ENCODE peak calls at places on chromosomes 16 and 17, in seven cellular contexts. E, Y, N, W, C, X and S are unnamed samples.

GRCh38 chr17:61205931-61206330 is 193.7 kb upstream of the TBX2 start:
- DNase-seq in E (no peak), Y (no peak), N (peak; percentile 13), W (no peak), C (no peak), X (no peak), S (no peak)

GRCh38 chr16:55030944-55031343 is 100.3 kb downstream of the IRX5 start:
- DNase-seq in E (no peak), Y (no peak), N (no peak), W (no peak), C (no peak), X (no peak), S (no peak)

GRCh38 chr16:30355144-30355953 is at the start of gene CD2BP2:
- DNase-seq in E (peak; percentile 92), Y (peak; percentile 98), N (peak; percentile 100), W (peak; percentile 97), C (peak; percentile 97), X (peak; percentile 98), S (peak; percentile 90)

GRCh38 chr17:68446626-68447041 is 10.7 kb downstream of the WIPI1 start:
- DNase-seq in E (no peak), Y (no peak), N (no peak), W (no peak), C (no peak), X (no peak), S (no peak)

GRCh38 chr17:76561332-76561731 is 21.5 kb downstream of the PRCD start:
- DNase-seq in E (no peak), Y (no peak), N (no peak), W (no peak), C (no peak), X (no peak), S (no peak)

GRCh38 chr17:48246623-48247022 is 139.1 kb downstream of the SNX11 start:
- DNase-seq in E (no peak), Y (no peak), N (peak; percentile 90), W (no peak), C (no peak), X (no peak), S (no peak)

GRCh38 chr17:77531641-77532040 is 390.9 kb downstream of the SEC14L1 start:
- DNase-seq in E (no peak), Y (no peak), N (no peak), W (no peak), C (no peak), X (no peak), S (no peak)

GRCh38 chr16:78298986-78299385 is 199.5 kb downstream of the WWOX start:
- DNase-seq in E (no peak), Y (no peak), N (no peak), W (peak; percentile 23), C (no peak), X (no peak), S (no peak)

GRCh38 chr16:79632289-79632688 is 31.8 kb upstream of the MAF start:
- DNase-seq in E (no peak), Y (no peak), N (peak; percentile 19), W (no peak), C (no peak), X (no peak), S (no peak)

GRCh38 chr16:64543401-64543800 is 578.5 kb downstream of the CDH11 start:
- DNase-seq in E (no peak), Y (no peak), N (no peak), W (no peak), C (no peak), X (no peak), S (no peak)

GRCh38 chr16:75000481-75001081 is 1.8 kb downstream of the ZNRF1 start:
- DNase-seq in E (no peak), Y (no peak), N (no peak), W (no peak), C (no peak), X (peak; percentile 46), S (no peak)

GRCh38 chr17:47700471-47701449 is 6.8 kb downstream of the TBKBP1 start:
- DNase-seq in E (no peak), Y (no peak), N (no peak), W (no peak), C (no peak), X (no peak), S (no peak)

GRCh38 chr17:7856081-7856791 is 1.1 kb downstream of the NAA38 start:
- DNase-seq in E (peak; percentile 52), Y (peak; percentile 41), N (no peak), W (no peak), C (peak; percentile 86), X (no peak), S (no peak)
- TF ChIP-seq POLR2A in E (no peak), Y (no peak), N (peak; percentile 1), W (no peak), C (peak; percentile 28), X (no peak), S (no peak)

GRCh38 chr17:1894753-1895339 is 65.0 kb downstream of the RPA1 start:
- DNase-seq in E (no peak), Y (no peak), N (no peak), W (peak; percentile 59), C (no peak), X (no peak), S (no peak)

GRCh38 chr17:1898332-1898731 is 68.5 kb downstream of the RPA1 start:
- DNase-seq in E (no peak), Y (no peak), N (no peak), W (no peak), C (no peak), X (no peak), S (no peak)

GRCh38 chr17:1896243-1897163 is 66.7 kb downstream of the RPA1 start:
- DNase-seq in E (no peak), Y (no peak), N (no peak), W (no peak), C (no peak), X (no peak), S (peak; percentile 40)

GRCh38 chr17:1899403-1900000 is 69.7 kb downstream of the RPA1 start:
- DNase-seq in E (no peak), Y (no peak), N (no peak), W (no peak), C (no peak), X (no peak), S (no peak)

DNA sequence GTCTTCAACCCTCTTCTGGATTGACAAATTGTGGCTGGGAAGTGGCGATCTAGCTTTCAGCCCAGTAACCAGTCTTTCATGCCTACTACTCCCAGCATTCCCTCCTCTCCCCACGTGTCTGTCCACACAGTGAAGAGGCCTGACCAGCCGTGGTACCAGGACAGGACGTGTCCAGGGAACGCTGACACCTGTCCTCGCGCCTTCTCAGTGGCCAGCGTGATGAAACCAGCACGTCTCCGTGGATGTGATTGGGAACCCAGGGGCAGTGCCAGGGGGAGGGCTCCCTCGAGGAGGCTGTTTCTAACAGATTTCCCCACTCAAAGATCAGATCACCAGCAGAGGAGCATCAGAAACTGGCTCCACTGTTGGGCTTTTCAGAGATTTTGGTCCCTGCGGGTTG is 69.1 kb downstream of the RPA1 start:
- DNase-seq in E (no peak), Y (no peak), N (no peak), W (no peak), C (no peak), X (no peak), S (no peak)
- TF ChIP-seq POLR2A in E (no peak), Y (no peak), N (no peak), W (no peak), C (no peak), X (no peak), S (no peak)

DNA sequence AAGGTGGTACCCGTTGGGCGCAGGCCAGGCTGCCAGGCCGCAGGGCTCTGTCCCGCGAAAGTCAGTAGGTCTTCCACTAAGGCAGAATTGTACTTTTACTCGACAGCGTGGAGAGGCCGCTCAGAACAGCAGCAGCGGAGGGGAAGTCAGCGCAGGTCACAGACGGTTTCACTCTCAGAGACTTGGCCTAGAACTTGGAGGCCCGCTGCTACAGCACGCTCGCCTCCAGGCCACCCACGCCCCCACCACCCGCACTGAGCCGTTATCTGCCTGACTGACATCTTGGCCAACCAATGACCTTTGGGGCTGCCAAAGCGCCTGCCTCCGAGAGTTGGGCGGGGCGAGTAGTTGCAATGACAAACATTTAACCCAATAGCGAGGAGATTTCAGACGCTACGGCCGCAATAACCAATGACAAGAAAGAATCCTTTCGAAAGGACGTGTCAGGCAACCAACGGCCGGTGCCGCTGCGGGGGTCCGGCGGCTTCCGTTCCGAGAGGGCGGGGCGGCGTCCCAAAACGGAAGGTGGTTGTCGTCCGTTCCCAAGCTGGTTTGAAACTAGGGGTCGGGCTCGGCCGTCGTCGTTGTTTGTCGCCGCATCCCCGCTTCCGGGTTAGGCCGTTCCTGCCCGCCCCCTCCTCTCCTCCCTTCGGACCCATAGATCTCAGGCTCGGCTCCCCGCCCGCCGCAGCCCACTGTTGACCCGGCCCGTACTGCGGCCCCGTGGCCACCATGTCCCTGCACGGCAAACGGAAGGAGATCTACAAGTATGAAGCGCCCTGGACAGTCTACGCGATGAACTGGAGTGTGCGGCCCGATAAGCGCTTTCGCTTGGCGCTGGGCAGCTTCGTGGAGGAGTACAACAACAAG is at the start of gene DCAF7:
- DNase-seq in E (peak; percentile 97), Y (peak; percentile 99), N (peak; percentile 100), W (peak; percentile 99), C (peak; percentile 100), X (peak; percentile 99), S (peak; percentile 97)
- TF ChIP-seq POLR2A in E (no peak), Y (no peak), N (peak; percentile 93), W (peak; percentile 59), C (peak; percentile 62), X (peak; percentile 14), S (peak; percentile 86)

DNA sequence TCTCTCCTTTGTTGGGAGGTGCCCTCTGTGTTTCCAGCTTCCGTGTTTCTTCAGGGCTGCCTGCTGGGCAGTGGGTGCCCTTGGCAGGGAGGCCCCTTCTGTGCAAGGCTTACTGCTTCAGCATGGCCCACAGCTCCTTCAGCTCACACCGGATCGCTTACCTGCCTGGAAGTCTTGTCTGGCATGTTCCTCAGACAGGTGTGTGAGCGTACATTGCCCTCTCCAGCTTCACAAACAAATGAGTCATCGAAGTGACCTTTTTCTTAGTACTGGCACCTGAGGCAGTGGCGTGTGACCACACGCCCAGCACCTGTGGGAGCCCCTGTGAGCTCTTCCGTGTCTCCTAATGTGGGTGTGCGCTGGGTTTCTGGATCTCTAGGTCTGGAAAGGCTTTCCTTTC is 3.5 kb downstream of the RAB40C start:
- DNase-seq in E (no peak), Y (peak; percentile 75), N (no peak), W (peak; percentile 86), C (no peak), X (peak; percentile 84), S (no peak)
- TF ChIP-seq POLR2A in E (no peak), Y (no peak), N (no peak), W (no peak), C (no peak), X (no peak), S (no peak)